ENCODE peak calls at places on chromosomes 11 and 22, in four cellular contexts. One of them, this sample, is unnamed. For H3K9me3, the result is how much of the 10 kb centered on the place peaks cover.

GRCh38 chr11:33701302-33701701 is 676 bp upstream of the C11orf91 start:
- DNase-seq in hepatocyte: no peak
- DNase-seq in right lobe of liver: no peak
- DNase-seq in kidney: no peak
- DNase-seq in this sample: no peak

GRCh38 chr11:113241190-113242051 is 73.0 kb upstream of the TTC12 start:
- DNase-seq in hepatocyte: no peak
- DNase-seq in kidney: no peak
- DNase-seq in right lobe of liver: no peak
- DNase-seq in this sample: no peak

GRCh38 chr11:107598225-107599139 is 7.5 kb downstream of the ELMOD1 start:
- DNase-seq in right lobe of liver: peak
- DNase-seq in hepatocyte: peak
- DNase-seq in kidney: no peak
- DNase-seq in this sample: peak

GRCh38 chr11:56271092-56271491 is 2.9 kb upstream of the OR5T1 start:
- DNase-seq in right lobe of liver: no peak
- DNase-seq in hepatocyte: no peak
- DNase-seq in kidney: no peak
- DNase-seq in this sample: no peak

GRCh38 chr22:35589071-35589735 is 27.9 kb downstream of the MB start:
- DNase-seq in kidney: peak
- DNase-seq in hepatocyte: peak
- DNase-seq in right lobe of liver: peak
- DNase-seq in this sample: no peak

GRCh38 chr11:110613526-110613925 is 98.7 kb downstream of the ARHGAP20 start:
- DNase-seq in hepatocyte: no peak
- DNase-seq in kidney: no peak
- DNase-seq in right lobe of liver: no peak
- DNase-seq in this sample: no peak

GRCh38 chr11:65383778-65384177 is 1.3 kb upstream of the SLC25A45 start:
- DNase-seq in hepatocyte: no peak
- DNase-seq in kidney: no peak
- DNase-seq in right lobe of liver: no peak
- DNase-seq in this sample: no peak

GRCh38 chr11:76599041-76600013 is 71.2 kb downstream of the LRRC32 start:
- DNase-seq in right lobe of liver: no peak
- DNase-seq in hepatocyte: peak
- DNase-seq in kidney: no peak
- DNase-seq in this sample: no peak

GRCh38 chr11:14625804-14626203 is 17.8 kb upstream of the PDE3B start:
- DNase-seq in right lobe of liver: no peak
- DNase-seq in hepatocyte: no peak
- DNase-seq in kidney: no peak
- DNase-seq in this sample: no peak

GRCh38 chr22:45425531-45426265 is 12.2 kb downstream of the RIBC2 start:
- DNase-seq in right lobe of liver: no peak
- DNase-seq in kidney: peak
- DNase-seq in hepatocyte: no peak
- DNase-seq in this sample: no peak

GRCh38 chr11:65102142-65103095 is 6.4 kb downstream of the VPS51 start:
- DNase-seq in kidney: no peak
- DNase-seq in hepatocyte: no peak
- DNase-seq in right lobe of liver: peak
- DNase-seq in this sample: no peak

GRCh38 chr11:832529-833113 is at the start of gene CD151:
- DNase-seq in kidney: no peak
- DNase-seq in hepatocyte: peak
- DNase-seq in right lobe of liver: peak
- DNase-seq in this sample: no peak

GRCh38 chr11:96753997-96754396 is 364.2 kb downstream of the JRKL start:
- DNase-seq in kidney: no peak
- DNase-seq in right lobe of liver: no peak
- DNase-seq in hepatocyte: no peak
- DNase-seq in this sample: no peak

GRCh38 chr11:128409476-128409875 is 177.9 kb downstream of the ETS1 start:
- DNase-seq in kidney: no peak
- DNase-seq in hepatocyte: no peak
- DNase-seq in right lobe of liver: no peak
- DNase-seq in this sample: no peak

GRCh38 chr11:85525711-85526110 is 101.4 kb downstream of the DLG2 start:
- DNase-seq in kidney: no peak
- DNase-seq in right lobe of liver: no peak
- DNase-seq in hepatocyte: no peak
- DNase-seq in this sample: no peak

GRCh38 chr22:46484861-46485595 is 52.4 kb downstream of the CELSR1 start:
- DNase-seq in kidney: no peak
- DNase-seq in right lobe of liver: no peak
- DNase-seq in hepatocyte: peak
- DNase-seq in this sample: no peak

GRCh38 chr11:35796542-35796941 is 134.0 kb downstream of the TRIM44 start:
- DNase-seq in kidney: no peak
- DNase-seq in hepatocyte: no peak
- DNase-seq in right lobe of liver: no peak
- DNase-seq in this sample: no peak

GRCh38 chr11:131365601-131366000 is 4.8 kb upstream of the NTM start:
- DNase-seq in kidney: no peak
- DNase-seq in hepatocyte: no peak
- DNase-seq in right lobe of liver: no peak
- DNase-seq in this sample: no peak

GRCh38 chr11:66278396-66279091 is 569 bp downstream of the CNIH2 start:
- DNase-seq in right lobe of liver: no peak
- DNase-seq in hepatocyte: no peak
- DNase-seq in kidney: no peak
- DNase-seq in this sample: no peak

GRCh38 chr11:35980646-35981402 is 37.0 kb downstream of the LDLRAD3 start:
- DNase-seq in kidney: no peak
- DNase-seq in right lobe of liver: no peak
- DNase-seq in hepatocyte: no peak
- DNase-seq in this sample: no peak

GRCh38 chr11:898160-898517 is 12.5 kb downstream of the CHID1 start:
- DNase-seq in kidney: no peak
- DNase-seq in hepatocyte: peak
- DNase-seq in right lobe of liver: no peak
- DNase-seq in this sample: no peak

GRCh38 chr11:99244613-99245012 is 223.9 kb downstream of the CNTN5 start:
- DNase-seq in hepatocyte: no peak
- DNase-seq in kidney: no peak
- DNase-seq in right lobe of liver: no peak
- DNase-seq in this sample: no peak

GRCh38 chr22:23137905-23138520 is 3.8 kb downstream of the RSPH14 start:
- DNase-seq in hepatocyte: no peak
- DNase-seq in right lobe of liver: no peak
- DNase-seq in kidney: no peak
- DNase-seq in this sample: no peak

GRCh38 chr22:36863281-36863680 is 2.5 kb downstream of the NCF4 start:
- DNase-seq in kidney: no peak
- DNase-seq in right lobe of liver: no peak
- DNase-seq in hepatocyte: no peak
- DNase-seq in this sample: no peak

GRCh38 chr11:73779084-73779902 is 8.4 kb upstream of the MRPL48 start:
- DNase-seq in kidney: peak
- DNase-seq in hepatocyte: peak
- DNase-seq in right lobe of liver: peak
- DNase-seq in this sample: peak

GRCh38 chr22:29149841-29150555 is 55.7 kb upstream of the EMID1 start:
- DNase-seq in kidney: peak
- DNase-seq in right lobe of liver: no peak
- DNase-seq in hepatocyte: no peak
- DNase-seq in this sample: no peak

GRCh38 chr22:30574095-30574981 is at the start of gene GAL3ST1:
- DNase-seq in kidney: peak
- DNase-seq in right lobe of liver: no peak
- DNase-seq in hepatocyte: peak
- DNase-seq in this sample: no peak

GRCh38 chr11:33689089-33689488 is 11.5 kb downstream of the C11orf91 start:
- DNase-seq in kidney: no peak
- DNase-seq in right lobe of liver: no peak
- DNase-seq in hepatocyte: no peak
- DNase-seq in this sample: no peak

GRCh38 chr11:111283945-111284481 is 14.3 kb upstream of the POU2AF3 start:
- DNase-seq in hepatocyte: peak
- DNase-seq in right lobe of liver: no peak
- DNase-seq in kidney: peak
- DNase-seq in this sample: no peak

GRCh38 chr11:124717786-124718634 is 21.7 kb upstream of the NRGN start:
- DNase-seq in hepatocyte: peak
- DNase-seq in right lobe of liver: no peak
- DNase-seq in kidney: peak
- DNase-seq in this sample: peak

GRCh38 chr22:31970490-31971444 is 26.4 kb downstream of the YWHAH start:
- DNase-seq in hepatocyte: peak
- DNase-seq in kidney: peak
- DNase-seq in right lobe of liver: peak
- DNase-seq in this sample: peak

GRCh38 chr11:8867856-8868705 is 42.9 kb upstream of the AKIP1 start:
- DNase-seq in hepatocyte: no peak
- DNase-seq in right lobe of liver: no peak
- DNase-seq in kidney: no peak
- DNase-seq in this sample: no peak

DNA sequence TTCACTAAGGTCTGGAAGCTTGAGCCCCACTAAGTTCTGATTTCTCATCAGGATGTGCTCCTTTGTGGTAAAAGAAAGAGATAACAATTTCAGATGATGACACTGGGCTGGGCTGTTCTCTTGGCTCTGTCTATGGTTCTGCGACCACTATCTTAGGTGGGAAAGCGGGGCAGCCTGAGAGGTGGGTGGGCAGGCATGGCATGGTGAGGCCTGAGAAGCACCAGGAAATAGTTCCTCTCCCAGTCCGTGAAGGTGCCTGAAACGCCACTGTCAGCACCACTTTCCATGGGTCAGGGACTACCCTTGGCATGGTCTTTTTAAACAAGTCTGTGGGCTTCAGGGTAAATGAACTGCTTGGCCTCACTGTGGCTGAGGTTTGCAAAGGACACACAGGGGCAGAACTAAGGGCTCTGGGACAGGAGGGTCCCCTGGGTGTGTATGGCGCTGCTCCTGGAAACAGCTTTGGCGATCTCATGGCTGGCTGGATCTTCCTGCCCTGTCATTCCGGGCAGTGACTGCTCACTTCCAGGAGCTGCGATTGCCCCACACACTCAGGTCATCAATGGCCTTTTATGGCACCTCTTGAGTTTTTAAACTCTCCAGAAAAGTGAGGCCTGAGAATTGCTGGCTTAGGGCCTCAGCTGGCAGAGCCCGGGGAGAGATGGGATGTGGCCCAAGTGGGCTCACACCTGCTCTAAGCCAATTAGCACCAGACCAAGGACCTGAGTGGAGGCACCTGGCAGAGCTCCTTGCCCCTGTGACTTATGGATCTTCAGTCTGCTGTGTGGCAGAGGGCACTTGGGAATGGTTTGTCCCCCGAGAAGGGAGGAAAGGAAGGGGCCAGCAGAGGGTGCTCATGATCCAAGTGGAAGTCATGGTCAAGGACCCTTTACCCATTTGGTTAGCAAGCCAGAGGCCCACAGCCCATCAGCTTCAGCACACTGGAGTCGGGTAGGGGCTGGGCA is 55.6 kb upstream of the LYVE1 start:
- DNase-seq in hepatocyte: no peak
- DNase-seq in right lobe of liver: no peak
- DNase-seq in kidney: no peak
- DNase-seq in this sample: peak
- TF ChIP-seq CTCF in hepatocyte: peak
- TF ChIP-seq CTCF in right lobe of liver: peak
- TF ChIP-seq CTCF in kidney: peak
- TF ChIP-seq CTCF in this sample: peak

DNA sequence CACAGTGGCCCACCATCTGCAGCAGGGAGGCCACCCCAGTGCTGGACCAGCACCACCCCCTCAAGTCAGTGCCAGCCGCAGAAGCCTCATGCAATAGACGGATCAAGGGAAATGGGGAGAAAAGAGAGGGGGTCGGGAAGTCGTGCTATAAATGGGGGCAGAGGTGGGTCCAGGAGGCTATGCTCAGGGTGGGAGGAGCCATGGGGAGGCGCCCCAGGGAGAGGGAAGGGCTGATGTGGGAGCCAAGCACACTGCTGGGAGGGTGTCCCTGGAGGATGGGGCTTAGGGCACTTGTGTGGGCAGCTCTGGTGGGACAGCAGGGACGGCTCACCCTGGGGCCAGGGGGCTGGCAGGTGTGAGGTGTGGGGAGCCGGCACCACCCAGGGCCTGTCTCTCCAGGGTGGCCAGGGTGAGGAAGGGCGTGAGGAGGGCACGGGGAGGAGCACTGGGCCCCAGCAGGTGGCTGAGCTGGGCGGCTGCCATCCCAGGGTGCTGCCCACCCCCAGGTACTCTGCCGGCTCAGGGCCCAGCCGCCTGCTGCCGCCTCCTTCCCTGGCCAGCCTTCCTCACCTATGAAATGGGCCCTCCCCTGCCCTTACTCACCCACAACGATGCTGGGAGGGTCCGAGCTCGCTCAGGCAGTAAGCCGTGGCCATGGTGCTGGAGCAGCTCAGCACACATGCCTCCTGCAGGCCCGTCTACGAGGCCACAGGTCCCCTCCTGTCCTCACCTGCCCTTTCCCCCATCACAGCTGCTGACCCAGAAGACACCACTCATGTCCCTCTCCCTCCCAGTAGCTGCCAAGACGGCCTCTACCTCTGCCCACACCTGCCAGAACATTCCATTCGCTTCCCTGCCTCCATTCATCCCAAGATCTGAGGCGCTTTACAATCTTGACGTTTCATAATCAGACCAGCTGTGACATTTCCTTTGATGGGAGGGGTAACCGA is 17.9 kb downstream of the PHLDA2 start:
- DNase-seq in kidney: no peak
- DNase-seq in right lobe of liver: no peak
- DNase-seq in hepatocyte: peak
- DNase-seq in this sample: no peak
- H3K27ac ChIP-seq in kidney: peak
- H3K27ac ChIP-seq in right lobe of liver: no peak
- H3K27ac ChIP-seq in hepatocyte: peak
- H3K27ac ChIP-seq in this sample: peak

GRCh38 chr22:49199224-49199623 is 628.4 kb downstream of the BRD1 start:
- DNase-seq in kidney: peak
- DNase-seq in hepatocyte: no peak
- DNase-seq in right lobe of liver: peak
- DNase-seq in this sample: no peak
- H3K9me3 ChIP-seq in kidney: under half
- H3K9me3 ChIP-seq in hepatocyte: under half
- H3K9me3 ChIP-seq in right lobe of liver: under half
- H3K9me3 ChIP-seq in this sample: under half

DNA sequence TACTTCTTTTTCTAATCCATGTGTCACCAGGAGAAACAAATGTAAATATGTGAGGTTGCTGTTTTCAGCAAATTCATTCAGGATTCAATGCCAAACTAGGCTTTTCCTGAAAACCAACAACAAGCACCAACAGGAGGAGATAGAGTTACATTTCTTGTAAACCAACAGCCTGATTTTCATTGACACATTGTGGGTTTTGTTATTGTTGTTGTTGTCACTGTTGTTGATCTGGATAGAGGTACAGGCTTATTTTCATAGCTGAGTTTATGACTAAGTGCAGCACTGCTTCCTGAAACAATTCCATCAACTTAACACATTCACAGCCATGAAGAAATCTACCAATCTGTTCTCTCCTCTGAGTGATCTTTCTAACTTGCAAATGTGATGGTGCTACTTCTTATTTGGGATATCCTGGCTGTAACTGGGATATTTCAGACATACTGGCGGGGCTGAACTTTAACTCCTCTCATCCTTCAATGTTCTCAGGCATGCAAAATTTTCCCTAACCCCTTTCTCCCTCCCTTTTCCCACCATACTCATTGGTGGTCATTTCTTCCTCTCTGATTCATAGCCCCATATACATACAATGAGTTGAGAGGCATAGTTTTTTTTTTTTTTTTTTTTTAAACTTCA is 65.5 kb downstream of the ME3 start:
- DNase-seq in kidney: no peak
- DNase-seq in right lobe of liver: no peak
- DNase-seq in hepatocyte: no peak
- DNase-seq in this sample: no peak
- TF ChIP-seq CTCF in kidney: no peak
- TF ChIP-seq CTCF in right lobe of liver: no peak
- TF ChIP-seq CTCF in hepatocyte: no peak
- TF ChIP-seq CTCF in this sample: no peak